ENCODE peak calls at places on chromosomes 7 and 10, in eight cellular contexts. U is stimulated activated CD4-positive, alpha-beta T cell treated with anti-CD3 and anti-CD28 coated beads, TNF-alpha, amount 100 ng/mL, for 24 hours; S is activated CD8-positive, alpha-beta memory T cell treated with anti-CD3 and anti-CD28 coated beads for 24 hours; O is COR-L47; I is T-helper 9 cell; T is NCI-H345; C is nephron progenitor cell; R is AML-193. M is an unnamed sample.
A peak's percentile ranks its signal among the peaks of the same experiment; 100 is the strongest.

GRCh38 chr7:265998-266850 is 23.7 kb upstream of the FOXL3 start:
- DNase-seq in S (no peak), T (no peak), I (no peak), R (no peak), C (no peak), O (no peak), U (no peak), M (no peak)

GRCh38 chr10:132765435-132765834 is 20.5 kb downstream of the NKX6-2 start:
- DNase-seq in S (no peak), R (no peak), C (no peak), I (no peak), U (no peak), O (no peak), T (no peak), M (no peak)

GRCh38 chr10:43842072-43842471 is 193.4 kb upstream of the ZNF32 start:
- DNase-seq in U (no peak), I (no peak), O (no peak), S (no peak), T (no peak), R (no peak), C (no peak), M (no peak)

GRCh38 chr10:24771943-24772747 is 48.5 kb upstream of the ARHGAP21 start:
- DNase-seq in I (no peak), O (no peak), U (no peak), R (no peak), S (no peak), C (no peak), T (no peak), M (no peak)

GRCh38 chr7:70657989-70658578 is 473.9 kb upstream of the GALNT17 start:
- DNase-seq in S (no peak), C (no peak), T (no peak), O (no peak), I (no peak), U (no peak), R (no peak), M (no peak)

GRCh38 chr10:124742418-124743187 is 1.6 kb downstream of the FAM53B start:
- DNase-seq in I (no peak), U (no peak), O (no peak), T (peak; percentile 0), R (peak; percentile 22), S (peak; percentile 62), C (peak; percentile 38), M (peak; percentile 55)

GRCh38 chr10:133466683-133467275 is 13.0 kb downstream of the SCART1 start:
- DNase-seq in I (no peak), S (no peak), R (no peak), T (no peak), U (no peak), C (no peak), O (no peak), M (no peak)

GRCh38 chr7:32453286-32454011 is 36.7 kb downstream of the LSM5 start:
- DNase-seq in R (no peak), O (no peak), U (no peak), C (no peak), T (no peak), S (no peak), I (no peak), M (peak; percentile 75)

GRCh38 chr10:125102216-125102615 is 58.1 kb downstream of the CTBP2 start:
- DNase-seq in O (no peak), S (no peak), T (no peak), R (peak; percentile 72), C (no peak), I (no peak), U (no peak), M (no peak)

GRCh38 chr7:151454306-151454705 is 14.4 kb upstream of the CRYGN start:
- DNase-seq in O (no peak), I (no peak), U (no peak), T (no peak), C (peak; percentile 42), R (no peak), S (no peak), M (no peak)

GRCh38 chr10:98407744-98408241 is 7.2 kb downstream of the PYROXD2 start:
- DNase-seq in U (no peak), I (no peak), T (no peak), C (no peak), O (no peak), R (no peak), S (no peak), M (no peak)

GRCh38 chr10:98131615-98132014 is 2.8 kb upstream of the R3HCC1L start:
- DNase-seq in R (no peak), S (no peak), O (no peak), T (no peak), I (no peak), C (no peak), U (no peak), M (no peak)

GRCh38 chr10:73774637-73775036 is 7.2 kb upstream of the CHCHD1 start:
- DNase-seq in I (no peak), S (no peak), C (no peak), R (peak; percentile 30), T (no peak), U (no peak), O (no peak), M (no peak)

GRCh38 chr10:81978238-81978637 is 103.2 kb downstream of the NRG3 start:
- DNase-seq in C (peak; percentile 30), S (no peak), T (no peak), R (no peak), O (no peak), U (no peak), I (no peak), M (no peak)

GRCh38 chr7:32108651-32109050 is 38.4 kb upstream of the PDE1C start:
- DNase-seq in U (no peak), I (no peak), S (no peak), O (no peak), C (no peak), R (no peak), T (no peak), M (no peak)

GRCh38 chr7:100356416-100357068 is 1.4 kb upstream of the PILRB start:
- DNase-seq in I (no peak), C (no peak), T (no peak), O (no peak), S (no peak), U (no peak), R (no peak), M (no peak)

GRCh38 chr7:13989138-13989943 is at the start of gene ETV1:
- DNase-seq in S (no peak), T (peak; percentile 83), C (peak; percentile 78), U (no peak), R (no peak), I (no peak), O (peak; percentile 75), M (peak; percentile 77)

GRCh38 chr10:72263613-72264241 is 10.0 kb upstream of the DDIT4 start:
- DNase-seq in C (no peak), I (peak; percentile 18), T (peak; percentile 90), S (no peak), O (peak; percentile 88), R (no peak), U (no peak), M (peak; percentile 94)

GRCh38 chr7:17147409-17147808 is 151.0 kb upstream of the AHR start:
- DNase-seq in S (no peak), O (no peak), T (no peak), U (no peak), C (no peak), R (no peak), I (no peak), M (no peak)

GRCh38 chr10:62327897-62328296 is 46.3 kb upstream of the ZNF365 start:
- DNase-seq in T (no peak), S (no peak), I (no peak), U (no peak), O (no peak), R (no peak), C (no peak), M (no peak)

GRCh38 chr10:60914676-60915075 is 29.3 kb downstream of the RHOBTB1 start:
- DNase-seq in T (no peak), O (no peak), U (no peak), I (no peak), C (no peak), S (no peak), R (no peak), M (no peak)

GRCh38 chr7:145092766-145093165 is 256.9 kb upstream of the TPK1 start:
- DNase-seq in R (no peak), U (no peak), T (no peak), C (no peak), I (no peak), S (no peak), O (no peak), M (no peak)

GRCh38 chr7:37048674-37049073 is 324.4 kb upstream of the AOAH start:
- DNase-seq in R (no peak), T (no peak), O (no peak), U (no peak), C (no peak), S (no peak), I (no peak), M (no peak)

GRCh38 chr10:65891073-65891981 is 1034.5 kb upstream of the LRRTM3 start:
- DNase-seq in U (no peak), I (no peak), C (no peak), R (no peak), S (no peak), T (no peak), O (peak; percentile 1), M (peak; percentile 57)

GRCh38 chr10:73911553-73912004 is 647 bp downstream of the PLAU start:
- DNase-seq in O (no peak), I (no peak), T (no peak), S (no peak), U (no peak), C (no peak), R (peak; percentile 38), M (no peak)

GRCh38 chr7:155002411-155003214 is at the start of gene PAXIP1:
- DNase-seq in R (no peak), O (peak; percentile 70), I (peak; percentile 57), T (peak; percentile 73), S (peak; percentile 78), C (peak; percentile 75), U (peak; percentile 56), M (peak; percentile 94)

GRCh38 chr7:40763319-40764287 is 628.8 kb downstream of the SUGCT start:
- DNase-seq in T (no peak), R (no peak), I (no peak), S (no peak), O (no peak), C (no peak), U (no peak), M (no peak)

GRCh38 chr7:143346018-143346417 is 16.5 kb downstream of the FAM131B start:
- DNase-seq in I (no peak), R (no peak), C (no peak), U (no peak), T (no peak), O (no peak), S (no peak), M (no peak)

GRCh38 chr7:98984126-98984525 is 105.8 kb downstream of the TRRAP start:
- DNase-seq in I (no peak), U (no peak), O (no peak), S (no peak), R (no peak), C (no peak), T (no peak), M (no peak)

GRCh38 chr10:50469778-50470193 is 154.0 kb downstream of the SGMS1 start:
- DNase-seq in U (no peak), S (no peak), C (no peak), O (no peak), R (peak; percentile 88), T (no peak), I (no peak), M (no peak)

GRCh38 chr7:69710773-69711445 is 112.6 kb downstream of the AUTS2 start:
- DNase-seq in S (no peak), T (no peak), R (no peak), U (no peak), I (no peak), C (no peak), O (no peak), M (no peak)

GRCh38 chr10:73139251-73139650 is 28.6 kb downstream of the ECD start:
- DNase-seq in I (no peak), C (no peak), O (no peak), U (no peak), S (no peak), T (no peak), R (no peak), M (no peak)

GRCh38 chr7:83468251-83468739 is 180.6 kb downstream of the SEMA3E start:
- DNase-seq in I (no peak), R (peak; percentile 64), O (peak; percentile 45), U (peak; percentile 1), S (no peak), T (peak; percentile 54), C (peak; percentile 5), M (no peak)

GRCh38 chr7:152897401-152897800 is 137.8 kb downstream of the ACTR3B start:
- DNase-seq in R (no peak), T (no peak), S (peak; percentile 19), C (no peak), O (no peak), I (no peak), U (no peak), M (no peak)

M was measured in NCI-H1417.